ENCODE peak calls at places on chromosomes 11 and 22, in six cellular contexts. D is breast epithelium, A is HL-60, T is foreskin fibroblast, C is neural progenitor cell, P is IMR-90. Y is an unnamed sample.

GRCh38 chr22:31096637-31097274 is 10.6 kb downstream of the SELENOM start:
- DNase-seq in P (no peak), A (no peak), D (no peak), C (no peak), T (no peak), Y (no peak)

GRCh38 chr11:75768909-75769771 is 562 bp downstream of the DGAT2 start:
- DNase-seq in A (no peak), T (no peak), P (no peak), C (no peak), D (no peak), Y (no peak)

GRCh38 chr11:44673691-44674090 is 53.1 kb upstream of the TSPAN18 start:
- DNase-seq in D (no peak), C (no peak), A (peak), T (no peak), P (no peak), Y (no peak)

GRCh38 chr11:60913793-60914619 is at the start of gene TMEM109:
- DNase-seq in A (peak), P (peak), T (peak), C (peak), D (peak), Y (peak)

GRCh38 chr11:23280088-23280487 is 419.8 kb upstream of the CCDC179 start:
- DNase-seq in C (no peak), A (no peak), T (peak), P (peak), D (no peak), Y (peak)

GRCh38 chr22:19287076-19287724 is 4.3 kb downstream of the CLTCL1 start:
- DNase-seq in T (peak), P (peak), D (no peak), A (no peak), C (peak), Y (no peak)

GRCh38 chr11:66313321-66314185 is 3.3 kb downstream of the CD248 start:
- DNase-seq in T (peak), D (no peak), P (peak), A (no peak), C (peak), Y (peak)

GRCh38 chr11:73818838-73819237 is 31.2 kb downstream of the MRPL48 start:
- DNase-seq in P (peak), A (no peak), D (no peak), C (peak), T (peak), Y (peak)

GRCh38 chr11:64400096-64400495 is 41.1 kb downstream of the RPS6KA4 start:
- DNase-seq in D (no peak), C (no peak), T (peak), A (peak), P (no peak), Y (no peak)

GRCh38 chr22:46149998-46150549 is at the start of gene PPARA:
- DNase-seq in A (peak), T (peak), D (peak), P (peak), C (peak), Y (peak)

GRCh38 chr11:19597194-19597593 is 115.4 kb upstream of the NAV2 start:
- DNase-seq in T (peak), P (peak), C (no peak), D (no peak), A (no peak), Y (peak)

GRCh38 chr11:88250566-88251080 is 75.4 kb upstream of the RAB38 start:
- DNase-seq in P (no peak), A (no peak), T (no peak), C (peak), D (no peak), Y (no peak)

GRCh38 chr11:40401132-40401853 is 1058.2 kb downstream of the LRRC4C start:
- DNase-seq in T (peak), A (no peak), D (no peak), P (no peak), C (no peak), Y (no peak)

GRCh38 chr11:84091212-84091986 is 805.2 kb upstream of the CCDC90B start:
- DNase-seq in T (no peak), P (no peak), C (no peak), A (no peak), D (no peak), Y (no peak)

GRCh38 chr11:64763804-64764611 is 4.2 kb upstream of the PYGM start:
- DNase-seq in A (peak), C (peak), D (peak), T (no peak), P (no peak), Y (no peak)

GRCh38 chr11:109789911-109790310 is 303.3 kb upstream of the ZC3H12C start:
- DNase-seq in D (no peak), P (peak), T (no peak), C (no peak), A (no peak), Y (peak)

GRCh38 chr11:123740787-123741158 is 687 bp downstream of the ZNF202 start:
- DNase-seq in D (no peak), T (peak), C (no peak), A (peak), P (no peak), Y (peak)

GRCh38 chr11:65445101-65445603 is 22.6 kb downstream of the NEAT1 start:
- DNase-seq in T (no peak), D (no peak), P (peak), C (no peak), A (no peak), Y (peak)

GRCh38 chr11:31233425-31233824 is 136.1 kb downstream of the DCDC1 start:
- DNase-seq in D (no peak), A (no peak), P (no peak), T (no peak), C (no peak), Y (peak)

GRCh38 chr11:21921151-21921550 is 271.7 kb upstream of the ANO5 start:
- DNase-seq in A (no peak), C (peak), T (no peak), D (no peak), P (no peak), Y (no peak)

GRCh38 chr22:41905411-41906202 is 9.3 kb downstream of the SHISA8 start:
- DNase-seq in A (no peak), P (no peak), C (no peak), T (no peak), D (no peak), Y (no peak)

GRCh38 chr11:12090061-12090572 is 20.3 kb upstream of the MICAL2 start:
- DNase-seq in P (peak), D (no peak), A (peak), C (no peak), T (peak), Y (peak)

GRCh38 chr11:114274637-114275036 is 21.6 kb upstream of the NNMT start:
- DNase-seq in D (no peak), C (no peak), A (no peak), P (no peak), T (no peak), Y (no peak)

GRCh38 chr11:36354221-36355003 is 58.3 kb downstream of the PRR5L start:
- DNase-seq in P (peak), A (no peak), T (peak), D (no peak), C (no peak), Y (peak)

GRCh38 chr11:2824851-2825250 is 60.7 kb downstream of the CDKN1C start:
- DNase-seq in A (no peak), C (no peak), T (peak), P (no peak), D (no peak), Y (no peak)

GRCh38 chr11:29801561-29801960 is 215.3 kb downstream of the KCNA4 start:
- DNase-seq in P (no peak), A (no peak), D (no peak), T (no peak), C (no peak), Y (peak)

GRCh38 chr11:72813740-72814138 is 472 bp upstream of the ATG16L2 start:
- DNase-seq in T (peak), P (peak), D (peak), A (peak), C (peak), Y (peak)

GRCh38 chr11:62732830-62733229 is 4.5 kb downstream of the TTC9C start:
- DNase-seq in D (no peak), C (no peak), A (no peak), T (peak), P (peak), Y (peak)

GRCh38 chr22:24727218-24727851 is 47.2 kb downstream of the PIWIL3 start:
- DNase-seq in A (no peak), T (peak), D (no peak), P (peak), C (no peak), Y (peak)

GRCh38 chr11:14119357-14119756 is 156.8 kb downstream of the SPON1 start:
- DNase-seq in P (no peak), T (peak), D (no peak), A (no peak), C (no peak), Y (no peak)

DNA sequence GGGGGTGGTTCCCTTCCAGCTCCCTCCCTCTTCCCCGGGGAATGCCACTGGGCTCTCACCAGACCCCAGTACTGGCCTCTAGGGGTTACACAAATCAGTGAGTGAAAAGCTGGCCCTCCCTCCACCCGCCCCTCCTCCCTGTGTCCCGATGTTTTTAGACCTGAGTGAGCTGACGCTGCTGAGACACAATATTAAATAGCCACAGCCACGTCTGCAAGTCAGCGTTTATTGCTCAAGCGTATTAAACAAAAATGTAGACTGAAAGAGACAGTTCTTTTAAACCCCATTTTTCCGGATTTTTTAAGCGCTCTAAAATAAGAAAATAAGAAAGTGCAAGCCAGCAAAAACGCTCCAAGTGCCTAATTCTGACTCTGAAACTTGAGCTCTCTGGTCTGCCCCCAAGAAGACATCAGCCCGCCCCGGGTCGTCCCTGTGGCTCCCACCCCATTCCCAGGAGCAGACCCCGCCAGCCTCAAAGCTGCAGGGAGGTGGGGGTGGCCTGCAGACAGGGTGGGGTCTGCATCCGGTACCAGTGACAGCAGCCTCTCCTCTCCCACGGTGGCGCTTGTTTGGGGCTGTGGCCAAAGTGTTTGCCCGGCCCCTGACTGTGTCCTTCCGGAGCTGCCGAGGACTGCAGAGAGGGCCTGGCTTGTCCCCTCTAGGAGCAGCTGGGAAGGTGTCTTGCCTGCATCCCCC is 1.2 kb upstream of the TTLL8 start:
- DNase-seq in C (peak), A (peak), D (no peak), P (peak), T (peak), Y (peak)
- TF ChIP-seq CTCF in C (peak), A (no peak), D (no peak), P (peak), T (no peak), Y (peak)

GRCh38 chr22:18044548-18045271 is 20.3 kb upstream of the MICAL3 start:
- DNase-seq in P (peak), A (no peak), T (no peak), D (no peak), C (no peak), Y (no peak)

GRCh38 chr22:18045794-18046193 is 21.4 kb upstream of the MICAL3 start:
- DNase-seq in D (no peak), C (no peak), P (no peak), T (no peak), A (no peak), Y (no peak)

GRCh38 chr22:18050065-18050464 is 25.7 kb upstream of the MICAL3 start:
- DNase-seq in C (no peak), P (no peak), A (no peak), T (no peak), D (peak), Y (no peak)

GRCh38 chr22:18048441-18048898 is 24.1 kb upstream of the MICAL3 start:
- DNase-seq in P (peak), A (no peak), T (peak), C (peak), D (no peak), Y (no peak)

DNA sequence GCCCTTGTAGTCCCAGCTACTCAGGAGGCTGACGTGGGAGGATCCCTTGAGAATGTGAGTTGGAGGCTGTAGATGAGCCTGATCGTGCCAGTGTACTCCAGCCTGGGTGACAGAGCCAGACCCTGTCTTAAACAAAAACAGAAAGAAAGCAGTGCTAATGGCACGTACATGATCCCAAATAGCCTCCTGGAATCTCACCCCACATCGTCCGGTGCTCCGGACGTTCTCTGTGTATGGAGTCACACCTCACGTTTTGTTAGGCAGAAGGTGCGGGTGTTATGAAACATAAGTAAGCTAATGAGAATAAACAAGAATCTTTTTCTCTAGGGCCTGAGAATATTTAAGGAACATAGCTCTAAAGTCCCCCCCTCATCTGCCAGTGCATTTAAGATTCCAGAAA is 23.7 kb upstream of the MICAL3 start:
- DNase-seq in C (no peak), T (no peak), A (no peak), D (no peak), P (no peak), Y (no peak)
- H3K4me3 ChIP-seq in C (no peak), T (peak), A (no peak), D (no peak), P (no peak), Y (no peak)

GRCh38 chr11:125061237-125061636 is 1.9 kb upstream of the SLC37A2 start:
- DNase-seq in D (no peak), C (no peak), A (no peak), T (no peak), P (no peak), Y (no peak)

GRCh38 chr11:125062196-125062930 is 742 bp upstream of the SLC37A2 start:
- DNase-seq in C (no peak), T (no peak), D (no peak), P (no peak), A (no peak), Y (no peak)

GRCh38 chr11:125063429-125064043 is 431 bp downstream of the SLC37A2 start:
- DNase-seq in D (no peak), T (no peak), A (no peak), C (peak), P (no peak), Y (no peak)

GRCh38 chr11:125064070-125064469 is 965 bp downstream of the SLC37A2 start:
- DNase-seq in P (no peak), A (no peak), C (no peak), D (no peak), T (no peak), Y (no peak)

DNA sequence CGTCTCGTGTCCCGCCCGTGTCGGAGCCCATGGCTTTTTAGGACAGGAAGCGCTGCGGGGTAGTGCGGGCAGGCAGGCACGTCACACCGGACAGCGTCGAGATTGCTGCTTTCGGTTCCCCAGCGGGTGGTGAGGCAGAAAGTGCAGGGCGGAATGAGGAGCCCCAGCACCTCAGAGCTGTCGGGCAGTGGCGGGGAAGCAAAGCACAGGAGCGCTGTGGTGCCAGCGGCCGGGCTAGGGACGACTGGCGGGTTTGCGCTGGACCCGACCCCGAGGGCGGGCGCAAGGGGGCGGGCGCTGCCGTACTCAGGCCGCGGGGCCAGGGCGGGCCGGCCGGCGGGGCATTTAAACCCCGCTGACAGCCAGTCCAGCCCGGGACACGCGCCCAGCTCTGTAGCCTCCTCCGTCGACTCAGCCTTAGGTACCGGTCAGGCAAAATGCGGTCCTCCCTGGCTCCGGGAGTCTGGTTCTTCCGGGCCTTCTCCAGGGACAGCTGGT is at the start of gene SLC37A2:
- DNase-seq in D (no peak), P (peak), C (peak), T (peak), A (peak), Y (peak)
- TF ChIP-seq CTCF in D (no peak), P (peak), C (peak), T (no peak), A (no peak), Y (no peak)

GRCh38 chr11:69156218-69156639 is 494 bp downstream of the SMIM38 start:
- DNase-seq in P (no peak), T (no peak), C (no peak), D (no peak), A (no peak), Y (no peak)

GRCh38 chr11:69157822-69158231 is 2.1 kb downstream of the SMIM38 start:
- DNase-seq in D (no peak), T (no peak), A (no peak), C (no peak), P (no peak), Y (no peak)

GRCh38 chr11:69158301-69159152 is 2.8 kb downstream of the SMIM38 start:
- DNase-seq in P (no peak), D (no peak), C (no peak), A (no peak), T (no peak), Y (no peak)

GRCh38 chr11:69156673-69157155 is 979 bp downstream of the SMIM38 start:
- DNase-seq in C (no peak), T (peak), D (no peak), A (no peak), P (peak), Y (peak)

DNA sequence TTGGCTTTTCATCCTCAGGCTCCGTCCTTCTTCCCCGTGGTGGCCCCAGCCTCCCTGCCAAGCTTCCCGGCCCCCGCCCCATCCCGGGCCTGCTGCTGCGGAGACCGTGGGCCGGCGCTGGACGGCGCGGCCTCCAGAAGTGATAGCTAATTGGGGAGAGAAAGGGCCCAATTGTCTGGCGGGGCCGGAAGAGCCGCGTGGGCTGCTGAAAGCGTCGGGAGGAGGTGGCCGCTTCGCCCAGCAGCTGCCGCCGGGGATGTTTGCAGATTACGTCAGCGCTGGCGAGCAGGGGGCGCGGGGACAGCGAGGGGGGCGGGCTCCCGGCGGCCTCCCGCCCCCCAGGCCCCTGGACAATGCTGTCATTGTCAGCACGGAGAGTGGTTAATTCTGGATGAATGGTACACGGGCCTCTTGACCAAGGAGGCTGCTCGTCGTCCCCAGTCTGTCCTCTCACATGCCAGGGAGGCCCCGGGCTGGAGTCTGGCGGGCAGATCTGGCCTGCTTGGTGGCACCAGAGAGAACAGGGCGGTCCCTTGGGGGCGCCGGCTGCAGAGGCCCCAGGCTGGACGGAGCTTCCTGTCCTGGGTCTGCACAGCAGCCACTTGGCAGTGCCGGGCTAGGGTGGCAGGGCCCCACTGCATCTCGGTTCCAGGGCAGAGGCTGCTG is 1.6 kb downstream of the SMIM38 start:
- DNase-seq in C (peak), P (peak), D (no peak), T (peak), A (no peak), Y (peak)
- H3K4me3 ChIP-seq in C (no peak), P (no peak), D (no peak), T (no peak), A (no peak), Y (no peak)

DNA sequence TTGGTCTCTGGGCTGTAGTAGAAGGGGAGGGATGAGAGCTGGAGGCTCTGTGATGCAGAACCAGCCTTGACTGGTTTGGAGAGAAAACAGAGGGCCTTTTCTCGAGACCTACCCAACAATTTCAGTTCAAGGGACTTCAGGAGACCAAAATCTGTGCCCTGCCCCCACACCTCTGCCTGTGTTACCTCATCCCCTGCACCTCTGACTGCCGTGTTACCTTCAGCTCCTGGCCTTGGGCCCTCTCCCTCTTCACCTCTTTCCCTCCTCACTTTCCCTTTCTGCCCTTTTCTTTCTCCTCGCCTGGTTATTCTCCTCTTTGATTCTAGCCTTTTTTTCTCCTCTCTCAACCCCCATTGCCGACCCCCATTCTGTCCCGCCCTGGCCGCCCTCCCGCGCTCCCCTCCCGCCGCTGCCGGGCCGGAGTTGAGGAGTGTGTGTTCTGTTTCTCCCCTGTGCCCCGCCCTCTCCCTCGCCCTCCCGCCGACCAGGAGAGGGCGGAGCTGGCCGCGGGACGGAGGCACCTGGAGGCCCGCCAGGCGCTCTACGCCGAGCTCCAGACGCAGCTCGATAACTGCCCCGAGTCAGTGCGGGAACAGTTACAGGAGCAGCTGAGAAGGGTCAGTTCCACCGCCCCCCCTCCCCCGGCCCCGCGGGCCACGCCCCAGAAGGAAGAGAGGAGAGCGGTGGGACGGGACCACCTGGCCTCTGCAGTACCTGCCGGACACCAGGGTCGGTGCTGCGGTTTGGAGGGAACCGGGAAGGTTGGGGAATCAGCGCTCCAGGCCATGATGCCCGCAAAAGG is 27.2 kb downstream of the PHLDB1 start:
- DNase-seq in A (peak), P (peak), T (peak), D (peak), C (peak), Y (peak)
- TF ChIP-seq CTCF in A (no peak), P (no peak), T (no peak), D (peak), C (peak), Y (no peak)